ENCODE peak calls at places on chromosomes 2 and 18, in four cellular contexts. One of them, this sample, is unnamed.

GRCh38 chr2:101032100-101032776 is 30.1 kb downstream of the RPL31 start:
- DNase-seq in hepatocyte: no peak
- DNase-seq in lower lobe of right lung: no peak
- DNase-seq in CD4-positive, CD25-positive, alpha-beta regulatory T cell: no peak
- DNase-seq in this sample: no peak

GRCh38 chr2:188291617-188292445 is at the start of gene GULP1:
- DNase-seq in hepatocyte: peak; percentile 90
- DNase-seq in lower lobe of right lung: peak; percentile 81
- DNase-seq in CD4-positive, CD25-positive, alpha-beta regulatory T cell: no peak
- DNase-seq in this sample: no peak

GRCh38 chr2:229851870-229852269 is 69.9 kb downstream of the TRIP12 start:
- DNase-seq in hepatocyte: no peak
- DNase-seq in lower lobe of right lung: no peak
- DNase-seq in CD4-positive, CD25-positive, alpha-beta regulatory T cell: no peak
- DNase-seq in this sample: no peak

GRCh38 chr2:184683923-184684322 is 85.6 kb downstream of the ZNF804A start:
- DNase-seq in hepatocyte: no peak
- DNase-seq in lower lobe of right lung: no peak
- DNase-seq in CD4-positive, CD25-positive, alpha-beta regulatory T cell: no peak
- DNase-seq in this sample: no peak

GRCh38 chr2:54329482-54330225 is 73.6 kb upstream of the TSPYL6 start:
- DNase-seq in hepatocyte: peak; percentile 37
- DNase-seq in lower lobe of right lung: no peak
- DNase-seq in CD4-positive, CD25-positive, alpha-beta regulatory T cell: no peak
- DNase-seq in this sample: no peak

GRCh38 chr2:55148269-55148668 is 83.8 kb downstream of the CLHC1 start:
- DNase-seq in hepatocyte: no peak
- DNase-seq in lower lobe of right lung: no peak
- DNase-seq in CD4-positive, CD25-positive, alpha-beta regulatory T cell: no peak
- DNase-seq in this sample: no peak

GRCh38 chr2:128584296-128584900 is 265.7 kb upstream of the HS6ST1 start:
- DNase-seq in hepatocyte: no peak
- DNase-seq in lower lobe of right lung: no peak
- DNase-seq in CD4-positive, CD25-positive, alpha-beta regulatory T cell: no peak
- DNase-seq in this sample: no peak

GRCh38 chr2:20488136-20488705 is 41.3 kb downstream of the RHOB start:
- DNase-seq in hepatocyte: no peak
- DNase-seq in lower lobe of right lung: no peak
- DNase-seq in CD4-positive, CD25-positive, alpha-beta regulatory T cell: no peak
- DNase-seq in this sample: no peak

GRCh38 chr2:39378968-39379367 is 58.1 kb downstream of the MAP4K3 start:
- DNase-seq in hepatocyte: no peak
- DNase-seq in lower lobe of right lung: no peak
- DNase-seq in CD4-positive, CD25-positive, alpha-beta regulatory T cell: no peak
- DNase-seq in this sample: no peak

GRCh38 chr2:241598487-241598886 is 38.5 kb downstream of the THAP4 start:
- DNase-seq in hepatocyte: no peak
- DNase-seq in lower lobe of right lung: no peak
- DNase-seq in CD4-positive, CD25-positive, alpha-beta regulatory T cell: no peak
- DNase-seq in this sample: no peak

GRCh38 chr2:214830794-214831346 is 21.4 kb upstream of the BARD1 start:
- DNase-seq in hepatocyte: peak; percentile 28
- DNase-seq in lower lobe of right lung: no peak
- DNase-seq in CD4-positive, CD25-positive, alpha-beta regulatory T cell: no peak
- DNase-seq in this sample: no peak

GRCh38 chr18:34003687-34004086 is 221.0 kb downstream of the NOL4 start:
- DNase-seq in hepatocyte: no peak
- DNase-seq in lower lobe of right lung: no peak
- DNase-seq in CD4-positive, CD25-positive, alpha-beta regulatory T cell: no peak
- DNase-seq in this sample: no peak

GRCh38 chr18:34947711-34948125 is 93.5 kb upstream of the MAPRE2 start:
- DNase-seq in hepatocyte: no peak
- DNase-seq in lower lobe of right lung: no peak
- DNase-seq in CD4-positive, CD25-positive, alpha-beta regulatory T cell: no peak
- DNase-seq in this sample: no peak

GRCh38 chr2:18244840-18245239 is 315.6 kb downstream of the RDH14 start:
- DNase-seq in hepatocyte: no peak
- DNase-seq in lower lobe of right lung: no peak
- DNase-seq in CD4-positive, CD25-positive, alpha-beta regulatory T cell: no peak
- DNase-seq in this sample: no peak

GRCh38 chr2:174235680-174236079 is 12.7 kb downstream of the OLA1 start:
- DNase-seq in hepatocyte: no peak
- DNase-seq in lower lobe of right lung: no peak
- DNase-seq in CD4-positive, CD25-positive, alpha-beta regulatory T cell: no peak
- DNase-seq in this sample: no peak

GRCh38 chr2:201298462-201298861 is 38.1 kb downstream of the CASP8 start:
- DNase-seq in hepatocyte: no peak
- DNase-seq in lower lobe of right lung: no peak
- DNase-seq in CD4-positive, CD25-positive, alpha-beta regulatory T cell: no peak
- DNase-seq in this sample: no peak

GRCh38 chr2:131641414-131642206 is 113.9 kb downstream of the CCDC74A start:
- DNase-seq in hepatocyte: no peak
- DNase-seq in lower lobe of right lung: no peak
- DNase-seq in CD4-positive, CD25-positive, alpha-beta regulatory T cell: no peak
- DNase-seq in this sample: peak; percentile 70

GRCh38 chr2:43623052-43623451 is 14.0 kb upstream of the PLEKHH2 start:
- DNase-seq in hepatocyte: no peak
- DNase-seq in lower lobe of right lung: no peak
- DNase-seq in CD4-positive, CD25-positive, alpha-beta regulatory T cell: no peak
- DNase-seq in this sample: no peak

GRCh38 chr2:44480068-44480467 is 118.3 kb downstream of the CAMKMT start:
- DNase-seq in hepatocyte: no peak
- DNase-seq in lower lobe of right lung: no peak
- DNase-seq in CD4-positive, CD25-positive, alpha-beta regulatory T cell: no peak
- DNase-seq in this sample: no peak

GRCh38 chr2:226124548-226125011 is 675.0 kb downstream of the IRS1 start:
- DNase-seq in hepatocyte: no peak
- DNase-seq in lower lobe of right lung: no peak
- DNase-seq in CD4-positive, CD25-positive, alpha-beta regulatory T cell: no peak
- DNase-seq in this sample: no peak

GRCh38 chr2:88127888-88128653 is at the start of gene FABP1:
- DNase-seq in hepatocyte: peak; percentile 50
- DNase-seq in lower lobe of right lung: no peak
- DNase-seq in CD4-positive, CD25-positive, alpha-beta regulatory T cell: no peak
- DNase-seq in this sample: no peak

GRCh38 chr2:138652378-138652777 is 127.8 kb downstream of the NXPH2 start:
- DNase-seq in hepatocyte: peak; percentile 35
- DNase-seq in lower lobe of right lung: no peak
- DNase-seq in CD4-positive, CD25-positive, alpha-beta regulatory T cell: no peak
- DNase-seq in this sample: no peak

GRCh38 chr2:231193216-231193615 is 5.2 kb upstream of the ARMC9 start:
- DNase-seq in hepatocyte: no peak
- DNase-seq in lower lobe of right lung: no peak
- DNase-seq in CD4-positive, CD25-positive, alpha-beta regulatory T cell: no peak
- DNase-seq in this sample: no peak

GRCh38 chr2:125696573-125696972 is 959.4 kb upstream of the GYPC start:
- DNase-seq in hepatocyte: peak; percentile 15
- DNase-seq in lower lobe of right lung: no peak
- DNase-seq in CD4-positive, CD25-positive, alpha-beta regulatory T cell: no peak
- DNase-seq in this sample: no peak

GRCh38 chr2:163808406-163808805 is 72.6 kb upstream of the FIGN start:
- DNase-seq in hepatocyte: no peak
- DNase-seq in lower lobe of right lung: no peak
- DNase-seq in CD4-positive, CD25-positive, alpha-beta regulatory T cell: no peak
- DNase-seq in this sample: no peak

DNA sequence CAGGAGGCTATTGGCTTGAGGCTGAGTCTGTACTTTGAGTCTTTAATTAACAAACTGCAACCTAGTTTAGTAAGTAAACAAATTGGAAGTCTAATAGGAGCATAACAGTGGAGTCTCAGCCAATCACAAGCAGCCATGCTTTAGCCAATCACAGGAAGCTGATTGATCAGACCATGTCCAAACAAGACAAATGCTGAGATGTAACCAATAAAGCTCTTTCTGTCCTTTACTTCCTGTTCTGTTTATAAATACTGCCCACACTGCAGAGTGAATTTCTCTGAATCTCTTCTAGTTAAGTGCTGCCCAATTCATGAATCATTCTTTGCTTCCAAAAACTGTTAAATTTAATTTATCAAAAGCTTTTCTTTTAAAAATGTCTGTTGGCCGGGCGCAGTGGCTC is 146.6 kb upstream of the DLX2 start:
- DNase-seq in hepatocyte: no peak
- DNase-seq in lower lobe of right lung: no peak
- DNase-seq in CD4-positive, CD25-positive, alpha-beta regulatory T cell: no peak
- DNase-seq in this sample: no peak
- H3K27ac ChIP-seq in hepatocyte: no peak overlapping the region
- H3K27ac ChIP-seq in lower lobe of right lung: no peak overlapping the region
- H3K27ac ChIP-seq in CD4-positive, CD25-positive, alpha-beta regulatory T cell: no peak overlapping the region
- H3K27ac ChIP-seq in this sample: no peak overlapping the region

GRCh38 chr2:240412211-240412830 is 23.1 kb upstream of the GPC1 start:
- DNase-seq in hepatocyte: no peak
- DNase-seq in lower lobe of right lung: peak; percentile 39
- DNase-seq in CD4-positive, CD25-positive, alpha-beta regulatory T cell: no peak
- DNase-seq in this sample: no peak
- H3K27ac ChIP-seq in hepatocyte: no peak overlapping the region
- H3K27ac ChIP-seq in lower lobe of right lung: no peak overlapping the region
- H3K27ac ChIP-seq in CD4-positive, CD25-positive, alpha-beta regulatory T cell: no peak overlapping the region
- H3K27ac ChIP-seq in this sample: no peak overlapping the region

DNA sequence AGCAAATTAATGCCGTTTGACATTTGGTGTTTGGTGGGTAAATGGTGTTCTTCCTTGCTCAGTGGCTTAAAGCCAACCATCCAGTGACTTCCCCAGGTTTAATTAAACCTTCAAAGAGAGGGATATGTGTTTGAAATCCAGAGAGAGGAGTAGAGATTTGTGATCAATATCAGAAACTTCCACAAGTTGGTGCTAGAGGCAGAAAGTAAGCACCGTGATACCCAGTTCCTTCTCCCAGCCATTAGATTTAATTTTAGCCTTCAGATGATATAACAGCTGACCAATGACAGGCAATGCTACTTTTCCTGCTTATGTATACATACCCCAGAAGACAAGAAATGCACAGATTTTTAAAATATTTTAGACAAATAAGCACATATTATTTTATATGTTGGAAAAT is 398.5 kb downstream of the CDH2 start:
- DNase-seq in hepatocyte: peak; percentile 13
- DNase-seq in lower lobe of right lung: no peak
- DNase-seq in CD4-positive, CD25-positive, alpha-beta regulatory T cell: no peak
- DNase-seq in this sample: no peak
- H3K27ac ChIP-seq in hepatocyte: no peak overlapping the region
- H3K27ac ChIP-seq in lower lobe of right lung: no peak overlapping the region
- H3K27ac ChIP-seq in CD4-positive, CD25-positive, alpha-beta regulatory T cell: no peak overlapping the region
- H3K27ac ChIP-seq in this sample: no peak overlapping the region

GRCh38 chr2:160388464-160389263 is 104.9 kb downstream of the RBMS1 start:
- DNase-seq in hepatocyte: no peak
- DNase-seq in lower lobe of right lung: peak; percentile 55
- DNase-seq in CD4-positive, CD25-positive, alpha-beta regulatory T cell: no peak
- DNase-seq in this sample: no peak

GRCh38 chr2:160389875-160390274 is 103.7 kb downstream of the RBMS1 start:
- DNase-seq in hepatocyte: no peak
- DNase-seq in lower lobe of right lung: no peak
- DNase-seq in CD4-positive, CD25-positive, alpha-beta regulatory T cell: no peak
- DNase-seq in this sample: peak; percentile 56

GRCh38 chr2:160384791-160385190 is 108.8 kb downstream of the RBMS1 start:
- DNase-seq in hepatocyte: no peak
- DNase-seq in lower lobe of right lung: no peak
- DNase-seq in CD4-positive, CD25-positive, alpha-beta regulatory T cell: no peak
- DNase-seq in this sample: no peak

GRCh38 chr2:160390544-160391258 is 102.9 kb downstream of the RBMS1 start:
- DNase-seq in hepatocyte: no peak
- DNase-seq in lower lobe of right lung: no peak
- DNase-seq in CD4-positive, CD25-positive, alpha-beta regulatory T cell: no peak
- DNase-seq in this sample: no peak

GRCh38 chr2:160387558-160388262 is 105.9 kb downstream of the RBMS1 start:
- DNase-seq in hepatocyte: peak; percentile 42
- DNase-seq in lower lobe of right lung: no peak
- DNase-seq in CD4-positive, CD25-positive, alpha-beta regulatory T cell: no peak
- DNase-seq in this sample: no peak
- H3K27ac ChIP-seq in hepatocyte: peak overlapping the region; percentile 70
- H3K27ac ChIP-seq in lower lobe of right lung: peak overlapping the region; percentile 76
- H3K27ac ChIP-seq in CD4-positive, CD25-positive, alpha-beta regulatory T cell: no peak overlapping the region
- H3K27ac ChIP-seq in this sample: peak overlapping the region; percentile 63

DNA sequence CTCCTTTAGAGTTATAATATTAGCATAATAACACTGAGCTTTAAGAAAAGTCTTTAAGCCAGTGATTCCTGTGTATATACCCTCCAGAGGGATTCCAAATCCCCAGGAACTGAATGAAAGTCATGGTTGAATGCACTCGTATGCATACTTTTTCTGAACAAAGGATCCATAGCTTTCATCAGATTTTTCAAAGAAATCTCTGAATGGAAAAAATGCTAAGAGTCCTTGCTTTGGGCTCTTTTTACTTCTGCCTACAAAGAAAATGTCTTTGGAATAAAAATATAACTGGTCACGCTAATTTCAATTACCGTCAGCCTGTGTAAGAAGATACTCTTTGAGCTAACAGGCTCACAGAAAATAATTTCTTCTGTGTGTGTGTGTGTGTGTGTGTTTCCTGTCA is 939.5 kb downstream of the ERBB4 start:
- DNase-seq in hepatocyte: no peak
- DNase-seq in lower lobe of right lung: no peak
- DNase-seq in CD4-positive, CD25-positive, alpha-beta regulatory T cell: no peak
- DNase-seq in this sample: no peak
- H3K27ac ChIP-seq in hepatocyte: no peak overlapping the region
- H3K27ac ChIP-seq in lower lobe of right lung: no peak overlapping the region
- H3K27ac ChIP-seq in CD4-positive, CD25-positive, alpha-beta regulatory T cell: no peak overlapping the region
- H3K27ac ChIP-seq in this sample: no peak overlapping the region

DNA sequence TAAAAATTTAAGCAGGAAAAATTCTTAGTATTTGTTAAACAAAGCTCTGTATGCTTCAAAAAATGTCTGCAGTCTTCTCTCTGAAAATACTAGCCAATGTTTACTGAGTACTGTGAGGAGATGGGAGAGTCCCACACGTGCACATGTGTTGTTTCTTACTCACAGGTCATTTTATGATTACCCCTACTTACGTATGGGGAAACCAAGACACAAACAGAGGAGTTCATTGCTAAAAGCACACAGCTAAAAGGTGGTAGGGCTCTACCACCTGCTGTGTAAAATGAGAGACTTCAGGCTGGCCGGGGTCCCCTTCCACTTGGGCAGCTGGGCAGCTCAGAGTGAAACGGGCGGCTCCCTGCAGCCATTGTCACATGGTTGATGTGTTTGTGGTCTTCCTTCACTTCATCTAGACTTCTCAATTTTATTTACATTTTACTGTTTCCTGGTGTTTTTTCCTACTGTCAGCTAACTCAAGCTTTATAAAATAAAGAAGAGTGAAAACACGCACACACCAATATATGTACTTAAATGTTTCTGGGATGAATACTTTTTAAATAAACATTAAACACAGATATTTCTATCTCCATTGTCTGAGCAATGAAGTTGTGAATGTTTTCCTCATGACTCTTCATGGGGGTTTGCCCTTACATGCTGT is 71.2 kb downstream of the MBP start:
- DNase-seq in hepatocyte: no peak
- DNase-seq in lower lobe of right lung: no peak
- DNase-seq in CD4-positive, CD25-positive, alpha-beta regulatory T cell: no peak
- DNase-seq in this sample: no peak
- H3K27ac ChIP-seq in hepatocyte: peak overlapping the region; percentile 83
- H3K27ac ChIP-seq in lower lobe of right lung: peak overlapping the region; percentile 81
- H3K27ac ChIP-seq in CD4-positive, CD25-positive, alpha-beta regulatory T cell: peak overlapping the region; percentile 89
- H3K27ac ChIP-seq in this sample: peak overlapping the region; percentile 96

DNA sequence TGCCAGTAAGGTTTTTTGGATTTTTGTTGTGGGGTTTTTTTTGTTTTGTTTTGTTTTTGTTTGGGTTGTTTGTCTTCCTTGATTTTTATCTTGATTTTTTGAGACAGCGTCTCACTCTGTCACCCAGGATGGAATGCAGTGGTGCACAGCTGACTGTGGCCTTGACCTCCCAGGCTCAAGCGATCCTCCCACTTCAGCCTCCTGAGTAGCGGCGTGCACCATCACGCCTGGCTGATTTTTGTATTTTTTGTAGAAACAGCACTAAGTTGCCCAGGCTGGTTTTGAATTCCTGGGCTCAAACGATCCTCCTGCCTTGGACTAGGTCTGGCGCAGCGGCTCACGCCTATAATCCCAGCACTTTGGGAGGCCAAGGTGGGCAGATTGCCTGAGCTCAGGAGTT is 16.4 kb downstream of the MPPE1 start:
- DNase-seq in hepatocyte: no peak
- DNase-seq in lower lobe of right lung: no peak
- DNase-seq in CD4-positive, CD25-positive, alpha-beta regulatory T cell: no peak
- DNase-seq in this sample: no peak
- H3K27ac ChIP-seq in hepatocyte: no peak overlapping the region
- H3K27ac ChIP-seq in lower lobe of right lung: no peak overlapping the region
- H3K27ac ChIP-seq in CD4-positive, CD25-positive, alpha-beta regulatory T cell: no peak overlapping the region
- H3K27ac ChIP-seq in this sample: no peak overlapping the region